ENCODE peak calls at places on chromosomes 13 and 19, in seven cellular contexts. S is H1, O is neuronal stem cell, G is mesendoderm, T is IMR-90, F is H9, X is trophoblast cell. H is an unnamed sample.
A peak's percentile ranks its signal among the peaks of the same experiment; 100 is the strongest.

GRCh38 chr19:29404951-29405727 is 120.7 kb upstream of the VSTM2B start:
- DNase-seq in F (peak; percentile 58), O (peak; percentile 89), X (peak; percentile 80), T (no peak), G (peak; percentile 85), S (peak; percentile 67), H (no peak)

GRCh38 chr19:17240062-17240854 is 5.5 kb downstream of the NR2F6 start:
- DNase-seq in X (no peak), T (no peak), O (no peak), F (no peak), S (no peak), G (no peak), H (no peak)

GRCh38 chr13:64662887-64663593 is 2567.1 kb downstream of the PCDH9 start:
- DNase-seq in X (no peak), G (no peak), F (no peak), S (no peak), O (no peak), T (no peak), H (no peak)

GRCh38 chr19:30425885-30426838 is 54.0 kb downstream of the ZNF536 start:
- DNase-seq in G (no peak), S (peak; percentile 20), F (no peak), O (no peak), X (no peak), T (no peak), H (no peak)

GRCh38 chr13:61423879-61424278 is 8.2 kb upstream of the PCDH20 start:
- DNase-seq in O (no peak), F (no peak), G (no peak), X (no peak), S (no peak), T (no peak), H (no peak)

GRCh38 chr19:45363861-45364459 is 6.4 kb downstream of the ERCC2 start:
- DNase-seq in S (no peak), X (no peak), T (no peak), G (no peak), F (no peak), O (no peak), H (no peak)

GRCh38 chr19:41330946-41331678 is 21.1 kb downstream of the CCDC97 start:
- DNase-seq in F (peak; percentile 57), X (peak; percentile 96), O (no peak), T (no peak), S (no peak), G (no peak), H (no peak)

GRCh38 chr19:1265611-1266115 is 3.5 kb upstream of the CIRBP start:
- DNase-seq in S (no peak), G (peak; percentile 43), O (no peak), F (no peak), T (peak; percentile 80), X (peak; percentile 56), H (peak; percentile 98)

GRCh38 chr13:91576590-91576989 is 178.2 kb downstream of the GPC5 start:
- DNase-seq in X (no peak), S (peak; percentile 63), O (no peak), F (peak; percentile 58), T (no peak), G (peak; percentile 72), H (no peak)

GRCh38 chr13:36528105-36528504 is 95.8 kb downstream of the CCNA1 start:
- DNase-seq in F (no peak), S (no peak), T (no peak), O (no peak), X (no peak), G (no peak), H (no peak)

GRCh38 chr19:41223431-41224234 is 4.6 kb downstream of the AXL start:
- DNase-seq in X (no peak), S (peak; percentile 67), G (peak; percentile 96), T (peak; percentile 96), F (peak; percentile 85), O (peak; percentile 80), H (peak; percentile 87)

GRCh38 chr19:54201172-54201701 is 579 bp downstream of the RPS9 start:
- DNase-seq in X (no peak), T (no peak), S (no peak), O (no peak), G (no peak), F (no peak), H (no peak)

GRCh38 chr13:99620806-99621205 is 119.5 kb downstream of the TM9SF2 start:
- DNase-seq in S (no peak), T (no peak), G (no peak), O (no peak), X (no peak), F (no peak), H (no peak)

GRCh38 chr19:4071610-4072009 is 4.9 kb upstream of the ZBTB7A start:
- DNase-seq in S (no peak), O (no peak), T (no peak), G (no peak), F (no peak), X (no peak), H (no peak)

GRCh38 chr13:67147257-67148218 is 82.6 kb downstream of the PCDH9 start:
- DNase-seq in T (peak; percentile 72), O (no peak), F (no peak), G (peak; percentile 65), S (no peak), X (no peak), H (peak; percentile 65)

DNA sequence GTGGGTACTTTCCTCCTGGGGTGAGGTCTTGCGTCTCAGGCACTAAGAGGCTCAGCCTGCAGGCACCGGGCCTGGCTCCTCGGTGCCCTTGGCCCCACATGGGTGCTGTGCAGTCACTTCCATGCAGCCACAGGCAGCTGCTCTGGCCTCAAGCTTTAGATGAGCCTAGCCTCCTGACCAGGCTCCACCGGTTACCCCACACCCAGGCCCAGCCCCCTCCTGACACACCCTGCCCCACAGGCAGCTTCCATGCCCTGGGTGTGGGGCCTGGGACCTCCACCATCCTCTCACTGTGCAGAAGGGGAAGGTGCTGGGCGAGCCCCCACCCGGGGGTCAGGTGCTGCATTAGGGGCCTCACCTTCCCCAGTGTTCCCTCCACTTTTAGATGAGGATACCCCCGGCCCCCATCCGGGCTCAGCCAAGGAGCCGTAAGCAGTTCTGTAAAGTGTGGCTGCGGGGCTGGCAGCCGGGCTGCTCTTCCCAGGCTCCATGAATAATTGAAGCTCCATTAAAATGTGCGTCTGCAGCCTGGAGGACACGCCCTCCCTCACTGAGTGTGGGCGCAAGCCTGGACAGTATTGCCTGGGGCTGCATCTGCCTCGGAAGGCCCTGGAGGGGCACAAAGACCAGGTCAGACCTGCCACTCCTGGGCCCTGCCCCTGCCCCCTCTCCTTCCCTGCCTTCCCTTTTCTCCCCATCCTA is 72.5 kb upstream of the KCTD15 start:
- DNase-seq in F (no peak), G (no peak), O (no peak), X (no peak), T (no peak), S (no peak), H (no peak)
- H3K23ac ChIP-seq in F (no peak overlapping the region), G (no peak overlapping the region), O (no peak overlapping the region), X (no peak overlapping the region), T (no peak overlapping the region), S (no peak overlapping the region), H (no peak overlapping the region)

GRCh38 chr19:38437917-38438316 is 4.4 kb downstream of the RYR1 start:
- DNase-seq in X (no peak), T (no peak), F (no peak), O (no peak), S (no peak), G (no peak), H (no peak)
- H3K23ac ChIP-seq in X (no peak overlapping the region), T (no peak overlapping the region), F (no peak overlapping the region), O (no peak overlapping the region), S (no peak overlapping the region), G (no peak overlapping the region), H (no peak overlapping the region)

GRCh38 chr13:113737803-113738202 is 21.2 kb upstream of the TMEM255B start:
- DNase-seq in S (no peak), T (no peak), O (no peak), X (no peak), G (no peak), F (no peak), H (no peak)
- H3K23ac ChIP-seq in S (no peak overlapping the region), T (no peak overlapping the region), O (no peak overlapping the region), X (no peak overlapping the region), G (no peak overlapping the region), F (no peak overlapping the region), H (no peak overlapping the region)

GRCh38 chr19:31979362-31979761 is 366.0 kb upstream of the ZNF507 start:
- DNase-seq in T (no peak), S (no peak), F (no peak), O (no peak), G (no peak), X (no peak), H (no peak)

GRCh38 chr19:31974290-31974689 is 371.1 kb upstream of the ZNF507 start:
- DNase-seq in S (no peak), F (no peak), T (no peak), X (no peak), O (no peak), G (no peak), H (no peak)

GRCh38 chr19:31975461-31975860 is 369.9 kb upstream of the ZNF507 start:
- DNase-seq in X (no peak), S (no peak), F (no peak), G (no peak), O (no peak), T (no peak), H (no peak)

GRCh38 chr19:31976775-31977536 is 368.5 kb upstream of the ZNF507 start:
- DNase-seq in T (no peak), S (peak; percentile 6), X (no peak), F (no peak), O (no peak), G (no peak), H (no peak)

DNA sequence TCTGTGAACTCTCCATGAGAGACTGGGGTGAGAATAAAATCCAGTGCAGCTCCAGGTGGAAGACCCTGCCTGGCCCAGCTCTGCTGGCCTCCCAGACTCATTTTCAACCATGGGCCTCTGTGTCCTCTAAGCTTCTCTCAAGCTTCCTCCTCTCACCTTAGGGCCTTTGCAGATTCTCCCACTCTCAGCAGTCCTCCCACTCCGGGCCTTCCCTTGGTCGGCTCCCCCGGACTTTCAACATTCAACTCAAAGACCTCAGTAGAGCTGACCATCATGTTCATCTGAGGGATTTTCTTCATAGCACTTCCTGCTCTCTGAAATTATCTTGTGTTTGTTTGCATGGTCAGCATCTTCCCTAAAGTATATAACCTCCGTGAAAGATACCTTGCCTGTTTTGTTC is 370.5 kb upstream of the ZNF507 start:
- DNase-seq in G (no peak), F (no peak), S (no peak), X (no peak), O (no peak), T (no peak), H (no peak)
- H3K23ac ChIP-seq in G (no peak overlapping the region), F (no peak overlapping the region), S (no peak overlapping the region), X (no peak overlapping the region), O (no peak overlapping the region), T (no peak overlapping the region), H (no peak overlapping the region)

GRCh38 chr13:111359237-111359915 is 38.9 kb downstream of the TEX29 start:
- DNase-seq in G (peak; percentile 75), F (peak; percentile 76), O (peak; percentile 11), X (no peak), S (peak; percentile 62), T (peak; percentile 27), H (no peak)
- H3K23ac ChIP-seq in G (no peak overlapping the region), F (no peak overlapping the region), O (no peak overlapping the region), X (no peak overlapping the region), S (no peak overlapping the region), T (no peak overlapping the region), H (no peak overlapping the region)

GRCh38 chr13:109755551-109755950 is 30.8 kb downstream of the IRS2 start:
- DNase-seq in S (no peak), O (no peak), G (no peak), T (no peak), X (no peak), F (no peak), H (no peak)
- H3K23ac ChIP-seq in S (no peak overlapping the region), O (no peak overlapping the region), G (no peak overlapping the region), T (no peak overlapping the region), X (no peak overlapping the region), F (no peak overlapping the region), H (no peak overlapping the region)

GRCh38 chr13:30648522-30649012 is 30.8 kb downstream of the USPL1 start:
- DNase-seq in X (no peak), F (no peak), O (no peak), T (no peak), G (no peak), S (no peak), H (no peak)
- H3K23ac ChIP-seq in X (no peak overlapping the region), F (no peak overlapping the region), O (no peak overlapping the region), T (no peak overlapping the region), G (no peak overlapping the region), S (no peak overlapping the region), H (no peak overlapping the region)